ENCODE peak calls at places on chromosomes 2 and 18, in seven cellular contexts. H, G, O, C, S, E and X are unnamed samples.

GRCh38 chr2:195461010-195461409 is 196.0 kb upstream of the SLC39A10 start:
- DNase-seq in H (no peak), G (no peak), O (no peak), C (no peak), S (no peak), E (no peak), X (no peak)

GRCh38 chr2:119879502-119879901 is 119.8 kb downstream of the PTPN4 start:
- DNase-seq in H (no peak), G (no peak), O (no peak), C (no peak), S (no peak), E (no peak), X (no peak)

GRCh38 chr18:61975526-61976326 is 82.9 kb upstream of the RNF152 start:
- DNase-seq in H (no peak), G (no peak), O (no peak), C (no peak), S (peak; percentile 27), E (no peak), X (no peak)

GRCh38 chr2:64807417-64807816 is 153.7 kb upstream of the SERTAD2 start:
- DNase-seq in H (no peak), G (peak; percentile 100), O (no peak), C (peak; percentile 100), S (no peak), E (no peak), X (peak; percentile 100)

GRCh38 chr2:206011795-206012194 is 74.2 kb downstream of the INO80D start:
- DNase-seq in H (no peak), G (no peak), O (no peak), C (no peak), S (no peak), E (no peak), X (peak; percentile 62)

GRCh38 chr2:134900151-134900550 is 18.5 kb upstream of the CCNT2 start:
- DNase-seq in H (no peak), G (peak; percentile 66), O (no peak), C (peak; percentile 69), S (no peak), E (no peak), X (peak; percentile 49)

GRCh38 chr18:43692291-43692690 is 415.0 kb upstream of the SYT4 start:
- DNase-seq in H (no peak), G (peak; percentile 55), O (no peak), C (peak; percentile 31), S (no peak), E (no peak), X (peak; percentile 5)

GRCh38 chr18:13387856-13388548 is 169.4 kb downstream of the LDLRAD4 start:
- DNase-seq in H (no peak), G (peak; percentile 36), O (no peak), C (no peak), S (no peak), E (no peak), X (no peak)

GRCh38 chr2:75276093-75277055 is 77.1 kb upstream of the TACR1 start:
- DNase-seq in H (no peak), G (peak; percentile 72), O (no peak), C (peak; percentile 34), S (no peak), E (peak; percentile 67), X (peak; percentile 83)

GRCh38 chr18:12598181-12598921 is 59.6 kb downstream of the SPIRE1 start:
- DNase-seq in H (no peak), G (peak; percentile 57), O (no peak), C (peak; percentile 33), S (no peak), E (no peak), X (no peak)

GRCh38 chr2:108403494-108403893 is 25.7 kb downstream of the SULT1C4 start:
- DNase-seq in H (no peak), G (peak; percentile 73), O (no peak), C (peak; percentile 55), S (no peak), E (peak; percentile 92), X (no peak)

GRCh38 chr18:45441110-45441842 is 174.0 kb upstream of the SLC14A2 start:
- DNase-seq in H (no peak), G (peak; percentile 4), O (no peak), C (peak; percentile 2), S (peak; percentile 17), E (no peak), X (peak; percentile 80)

GRCh38 chr2:65377556-65378307 is 54.7 kb downstream of the SPRED2 start:
- DNase-seq in H (no peak), G (peak; percentile 88), O (no peak), C (peak; percentile 74), S (peak; percentile 74), E (peak; percentile 64), X (peak; percentile 88)

GRCh38 chr2:25042321-25043240 is 705 bp downstream of the EFR3B start:
- DNase-seq in H (peak; percentile 67), G (peak; percentile 10), O (peak; percentile 3), C (peak; percentile 14), S (peak; percentile 6), E (peak; percentile 79), X (no peak)

GRCh38 chr2:46561731-46562450 is 82.5 kb downstream of the TMEM247 start:
- DNase-seq in H (no peak), G (no peak), O (no peak), C (no peak), S (no peak), E (no peak), X (no peak)

GRCh38 chr2:178194600-178195389 is 483 bp downstream of the OSBPL6 start:
- DNase-seq in H (peak; percentile 69), G (peak; percentile 55), O (peak; percentile 40), C (peak; percentile 54), S (peak; percentile 27), E (peak; percentile 89), X (peak; percentile 46)

GRCh38 chr2:186639939-186640338 is 50.1 kb downstream of the ITGAV start:
- DNase-seq in H (no peak), G (no peak), O (no peak), C (no peak), S (no peak), E (no peak), X (no peak)

GRCh38 chr2:55843096-55843991 is 80.2 kb downstream of the EFEMP1 start:
- DNase-seq in H (no peak), G (peak; percentile 99), O (peak; percentile 40), C (peak; percentile 83), S (peak; percentile 90), E (no peak), X (peak; percentile 98)

GRCh38 chr2:176156301-176156958 is 677 bp upstream of the HOXD3 start:
- DNase-seq in H (no peak), G (no peak), O (no peak), C (no peak), S (no peak), E (peak; percentile 45), X (no peak)
- H3K4me3 ChIP-seq in H (no peak overlapping the region), G (no peak overlapping the region), O (no peak overlapping the region), C (no peak overlapping the region), S (no peak overlapping the region), E (no peak overlapping the region), X (no peak overlapping the region)

DNA sequence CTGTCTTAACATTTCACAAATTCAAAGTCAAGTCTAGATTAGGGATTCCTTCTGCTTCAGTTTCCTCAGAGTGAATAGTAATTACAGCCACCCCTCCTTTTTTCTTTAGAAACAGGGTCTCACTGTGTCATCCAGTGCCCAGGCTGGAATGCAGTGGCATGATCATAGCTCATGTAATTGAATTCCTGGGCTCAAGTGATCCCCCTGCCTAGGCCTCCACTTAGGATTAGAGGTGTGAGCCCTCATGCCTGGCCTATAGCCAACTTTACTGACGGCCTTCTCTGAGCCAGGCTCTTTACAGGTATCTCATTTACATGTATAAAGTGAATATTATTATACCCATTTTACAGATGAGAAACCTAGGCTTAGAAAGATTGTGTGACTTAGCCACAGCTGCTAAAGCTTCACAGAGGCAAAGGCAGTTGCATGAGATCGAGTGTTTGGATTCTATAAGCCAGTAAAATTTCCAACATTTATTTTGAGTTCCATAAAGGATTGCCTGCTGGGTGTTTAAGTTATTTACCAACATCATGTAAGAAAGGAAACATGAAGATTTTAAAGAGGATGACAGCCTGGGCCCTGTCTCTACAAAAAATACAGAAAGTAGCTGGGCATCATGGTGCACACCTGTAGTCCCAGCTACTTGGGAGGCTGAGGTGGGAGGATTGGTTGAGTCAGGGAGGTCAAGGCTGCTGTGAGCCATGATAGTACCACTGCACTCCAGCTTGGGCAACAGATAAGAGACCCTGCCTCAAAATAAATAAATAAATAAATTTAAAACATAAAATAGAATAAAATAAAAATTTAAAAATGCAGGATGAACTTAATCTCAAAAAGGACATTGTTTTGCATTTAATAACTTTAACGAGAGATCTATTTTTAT is 1.8 kb downstream of the ENOSF1 start:
- DNase-seq in H (no peak), G (no peak), O (no peak), C (no peak), S (no peak), E (no peak), X (no peak)
- H3K4me3 ChIP-seq in H (peak overlapping the region; percentile 92), G (no peak overlapping the region), O (peak overlapping the region; percentile 74), C (peak overlapping the region; percentile 73), S (no peak overlapping the region), E (peak overlapping the region; percentile 93), X (no peak overlapping the region)

DNA sequence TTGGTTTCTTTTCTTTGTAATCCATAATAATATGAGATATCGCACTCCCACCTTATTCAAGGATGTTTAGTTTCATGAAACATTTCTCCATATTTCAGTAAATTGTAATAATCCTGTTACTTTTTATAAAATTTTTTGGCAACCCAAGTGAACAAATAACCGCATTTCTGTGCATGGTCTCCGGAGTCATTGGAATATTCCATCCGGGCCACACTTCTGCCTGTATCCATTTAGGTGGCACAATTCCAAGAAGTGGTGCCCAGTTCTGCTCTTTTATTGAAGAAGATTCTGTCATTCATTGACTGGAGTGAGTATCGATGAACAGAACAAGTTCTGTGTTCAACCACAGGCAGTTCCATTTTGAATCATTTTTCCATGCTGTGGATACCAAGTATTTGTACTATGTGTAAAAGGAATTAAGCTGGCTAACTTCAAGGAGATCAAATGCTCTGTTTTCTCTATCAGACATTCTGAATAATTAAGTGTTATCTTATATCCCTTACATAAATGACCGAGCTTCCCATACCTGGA is 26.6 kb upstream of the ICOS start:
- DNase-seq in H (no peak), G (no peak), O (no peak), C (no peak), S (no peak), E (no peak), X (no peak)
- H3K4me3 ChIP-seq in H (peak overlapping the region; percentile 45), G (no peak overlapping the region), O (peak overlapping the region; percentile 8), C (no peak overlapping the region), S (no peak overlapping the region), E (no peak overlapping the region), X (no peak overlapping the region)

GRCh38 chr2:105335469-105335868 is 1.9 kb upstream of the C2orf49 start:
- DNase-seq in H (no peak), G (no peak), O (no peak), C (no peak), S (no peak), E (no peak), X (no peak)

GRCh38 chr2:105337122-105338019 is at the start of gene C2orf49:
- DNase-seq in H (peak; percentile 93), G (peak; percentile 80), O (peak; percentile 80), C (peak; percentile 80), S (peak; percentile 86), E (peak; percentile 97), X (peak; percentile 64)

GRCh38 chr2:105336786-105337121 is 586 bp upstream of the C2orf49 start:
- DNase-seq in H (no peak), G (no peak), O (no peak), C (no peak), S (no peak), E (no peak), X (no peak)

GRCh38 chr2:105338020-105338385 is 663 bp downstream of the C2orf49 start:
- DNase-seq in H (no peak), G (no peak), O (no peak), C (no peak), S (peak; percentile 22), E (no peak), X (no peak)

DNA sequence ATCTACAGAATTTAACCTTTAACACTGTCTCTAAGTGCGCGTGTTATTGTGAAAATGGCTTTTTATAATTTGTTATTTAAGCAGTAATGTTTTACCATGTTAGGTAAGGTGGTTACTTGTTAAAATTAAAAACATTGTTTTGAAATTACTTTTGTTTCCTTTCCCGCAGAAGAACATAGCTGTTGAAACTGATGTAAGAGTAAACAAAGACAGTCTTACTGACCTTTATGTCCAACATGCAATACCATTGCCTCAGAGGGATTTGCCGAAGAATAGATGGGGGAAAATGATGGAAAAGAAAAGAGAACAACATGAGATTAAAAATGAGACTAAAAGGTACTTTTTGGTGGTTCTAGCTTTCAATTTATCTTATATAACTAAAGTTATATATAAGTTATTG is 2.1 kb downstream of the C2orf49 start:
- DNase-seq in H (no peak), G (no peak), O (no peak), C (no peak), S (no peak), E (no peak), X (no peak)
- H3K4me3 ChIP-seq in H (no peak overlapping the region), G (no peak overlapping the region), O (no peak overlapping the region), C (no peak overlapping the region), S (no peak overlapping the region), E (peak overlapping the region; percentile 92), X (no peak overlapping the region)